ENCODE peak calls at places on chromosomes 11 and 22, in seven cellular contexts. G is IMR-90; N is right lobe of liver; M is CD8-positive, alpha-beta T cell; I is Caco-2; V is fibroblast of mammary gland; R is choroid plexus epithelial cell. L is an unnamed sample.

GRCh38 chr11:59216654-59217640 is 4.2 kb upstream of the MPEG1 start:
- DNase-seq in M (no peak), R (peak), I (no peak), N (no peak), V (peak), G (peak), L (no peak)

GRCh38 chr11:118497831-118498230 is 29.4 kb upstream of the TTC36 start:
- DNase-seq in V (peak), G (peak), I (no peak), R (peak), N (no peak), M (no peak), L (no peak)

GRCh38 chr11:76030286-76030685 is 176.0 kb downstream of the WNT11 start:
- DNase-seq in G (peak), M (no peak), R (peak), V (peak), N (no peak), I (peak), L (peak)

GRCh38 chr11:119493712-119494111 is 70.7 kb upstream of the THY1 start:
- DNase-seq in R (peak), I (peak), N (no peak), M (no peak), G (peak), V (no peak), L (no peak)

GRCh38 chr22:20567993-20568417 is 60.6 kb downstream of the MED15 start:
- DNase-seq in V (peak), M (no peak), I (no peak), N (no peak), R (peak), G (peak), L (no peak)

GRCh38 chr11:5932671-5933070 is 9.4 kb upstream of the OR56A3 start:
- DNase-seq in V (no peak), R (no peak), M (no peak), G (no peak), N (no peak), I (no peak), L (no peak)

GRCh38 chr22:23325183-23325582 is 144.9 kb downstream of the BCR start:
- DNase-seq in V (no peak), I (no peak), G (no peak), M (no peak), R (no peak), N (no peak), L (no peak)

GRCh38 chr11:77086521-77087472 is 15.8 kb upstream of the OMP start:
- DNase-seq in V (no peak), N (peak), M (no peak), I (peak), R (no peak), G (no peak), L (no peak)

GRCh38 chr22:31085493-31085824 is 4.3 kb downstream of the SMTN start:
- DNase-seq in N (no peak), V (no peak), I (no peak), M (no peak), R (no peak), G (no peak), L (no peak)

GRCh38 chr11:8356731-8357504 is 93.2 kb upstream of the LMO1 start:
- DNase-seq in R (peak), M (no peak), N (no peak), G (no peak), I (no peak), V (peak), L (no peak)

GRCh38 chr11:111207213-111207612 is 38.3 kb upstream of the POU2AF2 start:
- DNase-seq in I (no peak), G (no peak), V (no peak), N (no peak), M (no peak), R (no peak), L (no peak)

GRCh38 chr11:65555693-65556231 is 2.4 kb downstream of the LTBP3 start:
- DNase-seq in M (no peak), R (peak), V (peak), N (peak), I (peak), G (peak), L (peak)

GRCh38 chr11:34270711-34271110 is 87.1 kb downstream of the ABTB2 start:
- DNase-seq in N (no peak), R (no peak), I (no peak), M (no peak), V (no peak), G (no peak), L (no peak)

DNA sequence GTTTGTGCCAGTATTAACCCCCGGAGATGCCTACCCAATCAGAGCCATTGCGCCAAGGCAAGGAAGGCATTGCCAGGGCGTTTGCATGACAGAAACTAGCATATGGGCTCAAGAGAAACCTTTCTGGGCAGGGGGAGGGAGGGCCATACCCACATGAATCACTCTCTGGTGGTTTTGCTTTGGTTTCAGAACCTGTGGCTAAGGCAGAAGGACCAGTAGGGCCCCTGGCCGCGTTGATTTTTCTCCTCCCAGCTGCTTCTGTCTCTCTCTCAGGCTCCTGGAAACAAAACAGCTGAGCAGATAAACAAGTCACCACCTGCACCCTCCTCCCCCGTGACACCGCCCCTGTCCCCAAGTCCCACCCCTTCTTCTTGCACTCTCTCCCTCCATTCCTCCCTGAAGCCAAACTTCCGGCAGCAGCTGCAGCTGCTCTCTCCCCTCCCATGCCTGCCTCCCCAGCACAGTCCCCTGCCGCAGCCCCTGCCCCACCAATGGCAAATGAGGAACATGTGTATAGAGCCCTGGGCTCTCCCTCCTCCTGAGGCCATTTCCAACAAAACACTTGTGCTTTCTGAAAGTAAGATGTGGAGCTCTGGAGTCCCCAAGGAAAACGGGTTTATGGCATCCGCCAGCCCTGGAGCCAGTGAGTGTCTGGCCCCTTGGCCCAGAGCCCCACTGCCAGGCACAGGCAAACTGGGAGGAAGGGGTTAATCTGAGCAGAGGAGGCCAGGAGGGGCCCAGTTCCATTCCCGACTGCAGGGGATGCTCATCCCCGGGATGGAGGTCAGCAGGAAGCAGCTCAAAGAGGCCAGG is 39.0 kb upstream of the ADA2 start:
- DNase-seq in M (no peak), N (peak), I (peak), R (peak), G (no peak), V (no peak), L (no peak)
- H3K4me3 ChIP-seq in M (no peak), N (no peak), I (no peak), R (no peak), G (no peak), V (no peak), L (no peak)

GRCh38 chr11:114075891-114076441 is 16.5 kb downstream of the ZBTB16 start:
- DNase-seq in R (peak), I (no peak), N (no peak), M (no peak), V (peak), G (peak), L (no peak)
- TF ChIP-seq CTCF in R (peak), I (peak), N (peak), M (peak), V (peak), G (peak), L (peak)

DNA sequence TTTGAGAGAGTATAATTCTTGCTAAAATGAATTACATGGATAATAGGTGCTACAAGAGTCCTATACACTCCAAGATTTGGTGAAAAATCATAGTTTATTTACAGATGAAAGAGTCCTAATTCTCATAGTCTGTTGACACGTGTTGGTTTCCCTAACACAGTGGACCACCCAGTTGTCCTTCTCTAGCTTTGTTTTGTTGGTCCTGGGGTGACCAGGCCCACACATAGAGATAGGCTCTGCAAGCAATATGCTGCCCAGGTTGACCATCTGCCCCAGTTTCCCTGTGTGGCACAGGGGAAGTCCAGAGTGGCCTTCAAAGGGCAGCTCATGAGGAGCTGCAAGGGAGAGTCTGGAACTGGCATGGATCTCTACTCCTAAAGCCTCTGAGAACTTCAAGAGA is 184.9 kb downstream of the MAML2 start:
- DNase-seq in V (no peak), M (no peak), R (no peak), G (no peak), N (no peak), I (no peak), L (no peak)
- H3K4me3 ChIP-seq in V (no peak), M (no peak), R (no peak), G (no peak), N (no peak), I (no peak), L (no peak)

GRCh38 chr22:19039796-19040580 is 82.2 kb downstream of the DGCR2 start:
- DNase-seq in R (no peak), I (no peak), G (no peak), M (no peak), N (peak), V (no peak), L (no peak)
- TF ChIP-seq CTCF in R (no peak), I (no peak), G (no peak), M (no peak), N (no peak), V (no peak), L (no peak)

GRCh38 chr11:60923326-60923725 is 934 bp upstream of the TMEM132A start:
- DNase-seq in V (no peak), R (no peak), I (peak), G (no peak), M (no peak), N (no peak), L (no peak)

GRCh38 chr11:60924110-60924905 is at the start of gene TMEM132A:
- DNase-seq in V (peak), R (peak), N (peak), G (peak), M (no peak), I (peak), L (no peak)

GRCh38 chr11:60924906-60925684 is 835 bp downstream of the TMEM132A start:
- DNase-seq in N (no peak), V (no peak), M (no peak), I (peak), R (no peak), G (no peak), L (no peak)

GRCh38 chr11:60922906-60923305 is 1.4 kb upstream of the TMEM132A start:
- DNase-seq in G (no peak), I (peak), V (no peak), R (no peak), N (no peak), M (no peak), L (no peak)

GRCh38 chr11:60923800-60924109 is 505 bp upstream of the TMEM132A start:
- DNase-seq in N (no peak), V (no peak), R (no peak), I (peak), G (no peak), M (no peak), L (no peak)
- H3K4me3 ChIP-seq in N (no peak), V (no peak), R (no peak), I (peak), G (no peak), M (no peak), L (peak)